ENCODE peak calls at places on chromosomes 1 and 21, in four cellular contexts. E is upper lobe of left lung, L is HepG2, Q is K562. A is an unnamed sample.
A peak's percentile ranks its signal among the peaks of the same experiment; 100 is the strongest.

GRCh38 chr1:145962157-145963102 is 1.9 kb downstream of the ANKRD34A start:
- ATAC-seq in Q (no peak), E (no peak), L (no peak), A (no peak)

GRCh38 chr1:9835758-9836631 is 12.2 kb upstream of the CLSTN1 start:
- ATAC-seq in E (peak; percentile 78), L (peak; percentile 92), Q (peak; percentile 20), A (peak; percentile 68)

GRCh38 chr1:44227211-44227610 is 13.9 kb downstream of the DMAP1 start:
- ATAC-seq in L (no peak), Q (peak; percentile 81), E (peak; percentile 47), A (peak; percentile 42)

GRCh38 chr1:15020943-15021745 is 132.4 kb upstream of the TMEM51 start:
- ATAC-seq in E (no peak), L (peak; percentile 93), Q (peak; percentile 37), A (peak; percentile 48)

GRCh38 chr1:66346057-66346795 is 187.7 kb upstream of the SGIP1 start:
- ATAC-seq in E (no peak), L (no peak), Q (no peak), A (no peak)

GRCh38 chr1:98112631-98113030 is 191.8 kb upstream of the DPYD start:
- ATAC-seq in E (no peak), Q (no peak), L (no peak), A (no peak)

GRCh38 chr1:30991852-30992606 is 73.5 kb downstream of the PUM1 start:
- ATAC-seq in Q (no peak), L (no peak), E (no peak), A (no peak)

GRCh38 chr21:42905195-42905594 is 12.1 kb downstream of the NDUFV3 start:
- ATAC-seq in E (no peak), Q (no peak), L (no peak), A (no peak)

GRCh38 chr1:15685820-15686219 is 1.7 kb downstream of the PLEKHM2 start:
- ATAC-seq in L (no peak), Q (no peak), E (no peak), A (no peak)

GRCh38 chr1:209802117-209802779 is 3.7 kb downstream of the IRF6 start:
- ATAC-seq in L (no peak), E (no peak), Q (no peak), A (peak; percentile 17)

DNA sequence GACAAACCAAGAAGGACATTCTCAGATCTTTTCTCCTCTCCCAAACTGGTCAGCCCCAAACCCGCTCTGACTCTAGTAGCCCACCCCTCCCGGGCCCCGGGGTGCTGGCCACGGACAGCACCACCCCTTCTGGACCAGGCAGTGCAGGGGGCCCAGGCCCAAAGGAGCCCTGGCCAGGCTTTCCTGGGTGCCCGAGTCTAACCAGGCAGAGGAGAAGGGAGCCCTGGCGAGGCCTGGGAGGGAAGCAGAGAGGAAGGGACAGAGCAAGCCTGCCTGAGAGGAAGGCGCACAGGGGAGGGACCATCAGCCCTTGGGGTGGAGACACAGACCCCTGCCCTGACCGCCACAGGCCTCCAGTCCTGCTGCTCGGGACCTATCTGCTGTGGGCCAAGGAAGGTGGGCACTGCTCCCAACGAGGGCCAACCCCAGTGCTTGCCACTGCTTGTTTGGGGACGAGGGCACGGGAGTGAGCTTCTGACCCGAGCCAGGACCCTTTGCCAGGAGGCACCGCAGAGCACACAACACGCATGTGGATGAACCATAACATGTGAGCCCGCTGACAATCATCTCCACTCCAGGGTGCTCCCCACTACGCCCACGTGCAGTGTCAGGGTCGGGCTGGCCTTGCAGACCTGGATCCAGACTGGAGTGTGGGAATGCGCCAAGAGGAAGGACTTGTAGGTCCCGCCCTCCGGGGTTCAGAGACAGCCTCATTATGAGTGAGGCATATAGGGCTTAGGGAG is 57.6 kb downstream of the KCNAB2 start:
- ATAC-seq in L (no peak), Q (no peak), E (no peak), A (no peak)
- H3K9me3 ChIP-seq in L (no peaks in the 10 kb centered on the region), Q (no peaks in the 10 kb centered on the region), E (no peaks in the 10 kb centered on the region), A (no peaks in the 10 kb centered on the region)

GRCh38 chr1:206685749-206686485 is 1.2 kb downstream of the MAPKAPK2 start:
- ATAC-seq in L (peak; percentile 80), Q (peak; percentile 73), E (peak; percentile 78), A (peak; percentile 76)
- TF ChIP-seq POLR2A in L (peak; percentile 32), Q (no peak), E (peak; percentile 68), A (peak; percentile 51)

GRCh38 chr1:212973899-212974298 is 23.6 kb downstream of the VASH2 start:
- ATAC-seq in Q (no peak), L (no peak), E (no peak), A (no peak)
- TF ChIP-seq POLR2AphosphoS5 in Q (no peak), L (no peak), E (no peak), A (no peak)

GRCh38 chr1:179767996-179768395 is 24.9 kb downstream of the FAM163A start:
- ATAC-seq in Q (no peak), L (no peak), E (no peak), A (no peak)
- H3K9me3 ChIP-seq in Q (no peaks in the 10 kb centered on the region), L (no peaks in the 10 kb centered on the region), E (no peaks in the 10 kb centered on the region), A (no peaks in the 10 kb centered on the region)

DNA sequence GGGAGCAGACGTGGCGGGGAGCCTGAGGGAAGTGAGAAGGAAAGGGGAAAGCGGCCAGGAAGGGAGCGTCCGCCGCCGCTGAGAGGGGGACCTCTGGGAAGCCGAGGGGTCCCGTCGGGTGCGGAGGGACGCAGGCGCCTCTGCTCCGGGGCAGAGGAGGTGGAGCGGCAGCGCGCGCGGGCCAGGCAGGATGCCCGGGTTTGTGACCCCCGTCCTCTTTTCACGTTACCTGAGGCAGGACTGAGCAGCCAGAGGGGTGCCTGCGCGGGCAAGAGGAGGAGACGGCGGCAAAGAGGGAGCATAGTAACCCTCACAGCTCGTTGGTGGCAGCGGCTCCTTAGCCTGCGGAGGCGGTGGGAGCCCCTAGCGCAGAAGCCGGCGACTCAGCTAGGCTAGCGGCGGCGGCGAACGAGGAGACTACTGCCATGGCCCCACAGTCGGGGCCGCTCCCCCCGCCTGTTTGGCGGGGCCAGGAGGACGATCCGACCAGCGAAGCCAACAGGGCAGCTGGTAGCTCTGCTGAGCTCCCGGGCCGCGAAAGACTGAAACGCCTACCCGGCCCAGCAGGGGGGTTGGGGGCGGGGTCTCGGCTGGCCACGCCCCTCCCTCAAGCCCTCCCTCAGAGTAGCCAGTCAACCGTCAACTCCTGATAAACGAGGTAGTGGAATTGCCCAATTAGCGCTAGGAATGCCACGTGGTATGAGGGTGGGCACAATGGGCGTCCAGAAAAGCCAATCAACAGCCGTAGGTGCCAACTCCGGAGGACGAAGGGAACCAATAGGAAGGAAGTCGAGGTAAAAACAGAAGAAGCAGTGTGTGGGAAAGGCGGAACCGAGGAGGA is at the start of gene TESK2:
- ATAC-seq in E (peak; percentile 98), L (peak; percentile 93), Q (peak; percentile 93), A (peak; percentile 98)
- TF ChIP-seq POLR2A in E (peak; percentile 94), L (peak; percentile 90), Q (peak; percentile 72), A (peak; percentile 67)

DNA sequence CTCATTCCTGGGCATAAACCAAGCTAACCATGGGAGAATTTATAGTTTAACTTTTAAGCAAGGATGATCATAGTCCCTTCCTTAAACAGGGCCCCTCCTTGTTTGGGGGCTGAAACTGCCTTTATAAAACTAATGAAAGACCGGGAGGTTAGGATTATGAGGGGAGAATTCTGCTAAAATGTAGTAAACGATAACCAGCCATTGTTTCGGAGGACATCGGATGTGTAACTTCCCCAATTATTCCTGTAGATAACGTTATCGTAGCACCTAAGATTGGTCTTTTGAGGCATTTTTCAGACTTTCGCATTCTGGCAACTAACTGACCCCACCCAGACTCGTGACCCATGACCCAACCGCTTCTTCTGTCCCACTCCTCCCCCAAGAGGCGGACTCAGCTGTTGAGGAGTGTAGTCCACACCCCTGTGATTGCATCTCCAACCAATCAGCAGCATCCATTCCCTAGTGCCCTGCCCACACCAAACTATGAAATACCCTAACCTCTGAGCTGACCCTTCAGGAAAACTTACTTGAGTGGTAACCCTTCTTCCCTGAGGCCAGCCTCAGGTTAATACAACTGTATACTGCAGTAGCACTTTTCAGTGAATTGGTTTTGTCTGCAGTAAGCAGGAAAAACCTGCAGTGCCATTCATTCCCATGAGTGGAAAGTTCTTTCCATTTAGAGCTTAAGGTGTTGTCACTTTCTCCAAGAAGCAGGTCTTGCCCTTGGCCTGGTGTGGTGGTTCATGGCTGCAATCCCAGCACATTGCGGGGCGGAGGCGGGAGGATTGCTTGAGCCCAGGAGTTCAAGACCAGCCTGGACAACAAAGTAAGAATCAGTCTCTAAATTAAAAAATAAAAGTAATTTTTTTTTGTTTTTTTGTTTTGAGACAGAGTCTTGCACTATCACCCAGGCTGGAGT is 823 bp upstream of the SYF2 start:
- ATAC-seq in L (peak; percentile 94), Q (peak; percentile 92), E (peak; percentile 96), A (peak; percentile 91)
- TF ChIP-seq POLR2AphosphoS5 in L (peak; percentile 60), Q (peak; percentile 82), E (peak; percentile 80), A (peak; percentile 20)

GRCh38 chr21:14075346-14076142 is 135.2 kb downstream of the LIPI start:
- ATAC-seq in E (no peak), L (no peak), Q (no peak), A (no peak)
- H3K9me3 ChIP-seq in E (peaks cover 12% of the 10 kb centered on the region), L (no peaks in the 10 kb centered on the region), Q (no peaks in the 10 kb centered on the region), A (no peaks in the 10 kb centered on the region)

GRCh38 chr1:182962554-182963115 is 9.7 kb upstream of the SHCBP1L start:
- ATAC-seq in L (peak; percentile 99), Q (peak; percentile 100), E (peak; percentile 100), A (peak; percentile 97)
- TF ChIP-seq POLR2A in L (no peak), Q (no peak), E (peak; percentile 31), A (no peak)

GRCh38 chr21:37658994-37659458 is 257.2 kb downstream of the KCNJ6 start:
- ATAC-seq in Q (peak; percentile 65), E (peak; percentile 59), L (no peak), A (peak; percentile 95)
- TF ChIP-seq POLR2AphosphoS5 in Q (no peak), E (peak; percentile 65), L (no peak), A (peak; percentile 97)

GRCh38 chr1:27179373-27179772 is 24.4 kb upstream of the SLC9A1 start:
- ATAC-seq in Q (no peak), E (no peak), L (no peak), A (no peak)

GRCh38 chr1:27176323-27176722 is 21.4 kb upstream of the SLC9A1 start:
- ATAC-seq in E (no peak), L (no peak), Q (no peak), A (no peak)

GRCh38 chr1:27180037-27180436 is 25.1 kb upstream of the SLC9A1 start:
- ATAC-seq in E (no peak), Q (no peak), L (no peak), A (no peak)

GRCh38 chr1:27176954-27177353 is 22.0 kb upstream of the SLC9A1 start:
- ATAC-seq in Q (no peak), E (no peak), L (no peak), A (no peak)
- H3K9me3 ChIP-seq in Q (no peaks in the 10 kb centered on the region), E (peaks cover 11% of the 10 kb centered on the region), L (peaks cover 10% of the 10 kb centered on the region), A (no peaks in the 10 kb centered on the region)

A was measured in gastroesophageal sphincter.